ENCODE peak calls at places on chromosomes 4 and X, in seven cellular contexts. A is epithelial cell of prostate; V is KBM-7; D is SW480; X is HFF-Myc; Z is mucosa of descending colon; T is stimulated activated CD8-positive, alpha-beta memory T cell treated with anti-CD3 and anti-CD28 coated beads, Interleukin-2, amount 100 ng/mL, for 1 hour. N is an unnamed sample.

GRCh38 chrX:39808471-39808917 is 289.3 kb downstream of the BCOR start:
- DNase-seq in A (no peak), V (peak), D (no peak), X (peak), Z (no peak), T (no peak), N (no peak)

GRCh38 chr4:153374471-153374870 is 30.0 kb downstream of the MND1 start:
- DNase-seq in A (no peak), V (no peak), D (no peak), X (no peak), Z (no peak), T (no peak), N (no peak)

GRCh38 chr4:150009533-150009932 is 68.7 kb upstream of the DCLK2 start:
- DNase-seq in A (no peak), V (no peak), D (no peak), X (no peak), Z (no peak), T (no peak), N (no peak)

GRCh38 chr4:73662709-73663546 is 42.7 kb upstream of the RASSF6 start:
- DNase-seq in A (no peak), V (peak), D (peak), X (no peak), Z (no peak), T (no peak), N (peak)

GRCh38 chr4:2729533-2729875 is 26.6 kb downstream of the TNIP2 start:
- DNase-seq in A (no peak), V (no peak), D (no peak), X (no peak), Z (no peak), T (no peak), N (no peak)

GRCh38 chr4:161714022-161714751 is 449.6 kb downstream of the FSTL5 start:
- DNase-seq in A (peak), V (no peak), D (no peak), X (peak), Z (no peak), T (no peak), N (no peak)

GRCh38 chr4:6290769-6291547 is 21.3 kb downstream of the WFS1 start:
- DNase-seq in A (no peak), V (no peak), D (no peak), X (no peak), Z (no peak), T (no peak), N (no peak)

GRCh38 chr4:94828882-94829281 is 71.1 kb downstream of the BMPR1B start:
- DNase-seq in A (peak), V (no peak), D (no peak), X (no peak), Z (no peak), T (no peak), N (no peak)

GRCh38 chr4:85952982-85953650 is 406.7 kb downstream of the MAPK10 start:
- DNase-seq in A (no peak), V (no peak), D (no peak), X (no peak), Z (no peak), T (no peak), N (no peak)

GRCh38 chr4:123674752-123675151 is 278.2 kb downstream of the SPRY1 start:
- DNase-seq in A (no peak), V (no peak), D (no peak), X (no peak), Z (no peak), T (no peak), N (no peak)

GRCh38 chr4:79241846-79242245 is 84.0 kb downstream of the NAA11 start:
- DNase-seq in A (no peak), V (peak), D (peak), X (no peak), Z (no peak), T (no peak), N (no peak)

GRCh38 chrX:75547783-75548182 is 24.9 kb upstream of the ZDHHC15 start:
- DNase-seq in A (no peak), V (peak), D (no peak), X (no peak), Z (peak), T (no peak), N (no peak)

GRCh38 chr4:6598641-6599040 is 23.7 kb downstream of the MAN2B2 start:
- DNase-seq in A (no peak), V (no peak), D (no peak), X (no peak), Z (no peak), T (no peak), N (no peak)

GRCh38 chr4:119730644-119730995 is 102.0 kb upstream of the PDE5A start:
- DNase-seq in A (no peak), V (no peak), D (no peak), X (no peak), Z (no peak), T (no peak), N (no peak)

GRCh38 chr4:108774809-108775530 is 12.1 kb upstream of the ETNPPL start:
- DNase-seq in A (peak), V (no peak), D (no peak), X (no peak), Z (no peak), T (no peak), N (no peak)

GRCh38 chrX:41522071-41522470 is 74.9 kb downstream of the NYX start:
- DNase-seq in A (no peak), V (no peak), D (no peak), X (no peak), Z (no peak), T (no peak), N (no peak)

GRCh38 chr4:8754634-8755589 is 116.7 kb downstream of the HMX1 start:
- DNase-seq in A (no peak), V (no peak), D (no peak), X (no peak), Z (no peak), T (no peak), N (no peak)

GRCh38 chrX:1368385-1368698 is 23.6 kb downstream of the SLC25A6 start:
- DNase-seq in A (no peak), V (no peak), D (no peak), X (no peak), Z (no peak), T (no peak), N (no peak)

GRCh38 chrX:71618303-71618721 is at the start of gene CXCR3:
- DNase-seq in A (no peak), V (peak), D (no peak), X (no peak), Z (no peak), T (peak), N (peak)

GRCh38 chrX:47568656-47569295 is 7.8 kb downstream of the ARAF start:
- DNase-seq in A (no peak), V (peak), D (peak), X (no peak), Z (peak), T (no peak), N (no peak)

GRCh38 chrX:77119706-77120105 is 327.5 kb upstream of the FGF16 start:
- DNase-seq in A (no peak), V (no peak), D (no peak), X (no peak), Z (no peak), T (no peak), N (no peak)

GRCh38 chr4:30600246-30600645 is 119.9 kb upstream of the PCDH7 start:
- DNase-seq in A (no peak), V (no peak), D (no peak), X (no peak), Z (no peak), T (no peak), N (no peak)

GRCh38 chr4:41241919-41242318 is 14.8 kb upstream of the UCHL1 start:
- DNase-seq in A (no peak), V (no peak), D (no peak), X (no peak), Z (no peak), T (no peak), N (no peak)

GRCh38 chr4:81756973-81757372 is 285.3 kb upstream of the RASGEF1B start:
- DNase-seq in A (no peak), V (no peak), D (no peak), X (no peak), Z (no peak), T (no peak), N (no peak)

GRCh38 chr4:41590591-41590990 is 52.6 kb downstream of the LIMCH1 start:
- DNase-seq in A (peak), V (no peak), D (no peak), X (no peak), Z (no peak), T (no peak), N (no peak)

GRCh38 chr4:47068986-47069385 is 37.6 kb downstream of the GABRB1 start:
- DNase-seq in A (no peak), V (no peak), D (no peak), X (no peak), Z (no peak), T (no peak), N (no peak)

N was measured in MM.1S.